ENCODE peak calls at places on chromosomes 6 and 20, in nine cellular contexts. Y, P, V, S, E, X, L, R and A are unnamed samples.

GRCh38 chr6:3579652-3580051 is 122.8 kb upstream of the SLC22A23 start:
- DNase-seq in Y (no peak), P (no peak), V (no peak), S (no peak), E (no peak), X (no peak), L (no peak), R (no peak), A (no peak)

GRCh38 chr20:45426621-45427020 is 10.7 kb downstream of the PIGT start:
- DNase-seq in Y (no peak), P (no peak), V (no peak), S (peak; percentile 17), E (no peak), X (no peak), L (no peak), R (no peak), A (no peak)

GRCh38 chr6:74925683-74926082 is 280.2 kb downstream of the COL12A1 start:
- DNase-seq in Y (no peak), P (no peak), V (no peak), S (no peak), E (no peak), X (no peak), L (peak; percentile 24), R (no peak), A (no peak)

GRCh38 chr20:40493071-40493470 is 196.0 kb downstream of the MAFB start:
- DNase-seq in Y (peak; percentile 33), P (peak; percentile 83), V (peak; percentile 17), S (peak; percentile 92), E (peak; percentile 71), X (no peak), L (no peak), R (no peak), A (peak; percentile 48)

GRCh38 chr6:16380220-16380809 is 141.9 kb downstream of the GMPR start:
- DNase-seq in Y (no peak), P (no peak), V (no peak), S (no peak), E (no peak), X (no peak), L (peak; percentile 28), R (no peak), A (no peak)

GRCh38 chr6:28769626-28770402 is 154.0 kb downstream of the TRIM27 start:
- DNase-seq in Y (no peak), P (peak; percentile 69), V (no peak), S (peak; percentile 53), E (peak; percentile 63), X (no peak), L (no peak), R (peak; percentile 73), A (no peak)

GRCh38 chr6:74455786-74456185 is 750.1 kb downstream of the COL12A1 start:
- DNase-seq in Y (no peak), P (no peak), V (no peak), S (no peak), E (no peak), X (no peak), L (no peak), R (no peak), A (no peak)

GRCh38 chr6:166862978-166863530 is 93.3 kb downstream of the RNASET2 start:
- DNase-seq in Y (no peak), P (no peak), V (no peak), S (no peak), E (no peak), X (no peak), L (no peak), R (no peak), A (no peak)

GRCh38 chr6:2674857-2675256 is 75.9 kb downstream of the MYLK4 start:
- DNase-seq in Y (no peak), P (no peak), V (no peak), S (no peak), E (no peak), X (no peak), L (no peak), R (no peak), A (no peak)

GRCh38 chr6:142551145-142551811 is 249.5 kb downstream of the ADGRG6 start:
- DNase-seq in Y (no peak), P (peak; percentile 7), V (no peak), S (peak; percentile 11), E (peak; percentile 21), X (no peak), L (no peak), R (peak; percentile 58), A (no peak)

GRCh38 chr6:158002951-158003853 is 21.5 kb downstream of the SYNJ2 start:
- DNase-seq in Y (peak; percentile 89), P (peak; percentile 84), V (no peak), S (peak; percentile 92), E (peak; percentile 95), X (no peak), L (peak; percentile 17), R (no peak), A (peak; percentile 87)

GRCh38 chr6:22099241-22099640 is 197.6 kb downstream of the PRL start:
- DNase-seq in Y (no peak), P (no peak), V (peak; percentile 19), S (no peak), E (no peak), X (no peak), L (no peak), R (no peak), A (no peak)

GRCh38 chr6:73766040-73766439 is 70.0 kb downstream of the CD109 start:
- DNase-seq in Y (no peak), P (no peak), V (no peak), S (no peak), E (no peak), X (no peak), L (peak; percentile 10), R (no peak), A (no peak)

GRCh38 chr6:151690768-151691562 is 116.5 kb upstream of the ESR1 start:
- DNase-seq in Y (no peak), P (peak; percentile 72), V (no peak), S (peak; percentile 50), E (peak; percentile 72), X (no peak), L (peak; percentile 83), R (no peak), A (no peak)

GRCh38 chr6:215335-216034 is 76.8 kb upstream of the DUSP22 start:
- DNase-seq in Y (no peak), P (peak; percentile 38), V (no peak), S (no peak), E (peak; percentile 25), X (no peak), L (peak; percentile 57), R (peak; percentile 89), A (no peak)

GRCh38 chr20:23404196-23404595 is 17.1 kb downstream of the NAPB start:
- DNase-seq in Y (no peak), P (peak; percentile 61), V (peak; percentile 16), S (peak; percentile 67), E (peak; percentile 67), X (no peak), L (no peak), R (peak; percentile 29), A (no peak)

GRCh38 chr6:153511896-153512496 is 380.9 kb upstream of the RGS17 start:
- DNase-seq in Y (no peak), P (peak; percentile 48), V (no peak), S (peak; percentile 59), E (peak; percentile 52), X (no peak), L (peak; percentile 32), R (peak; percentile 65), A (no peak)

GRCh38 chr20:39785252-39785917 is 823.2 kb downstream of the DHX35 start:
- DNase-seq in Y (no peak), P (no peak), V (no peak), S (no peak), E (no peak), X (no peak), L (no peak), R (no peak), A (no peak)

GRCh38 chr6:117072134-117072533 is 193.2 kb upstream of the VGLL2 start:
- DNase-seq in Y (no peak), P (peak; percentile 0), V (no peak), S (no peak), E (no peak), X (no peak), L (no peak), R (peak; percentile 50), A (no peak)

GRCh38 chr20:57047281-57048026 is 219.0 kb downstream of the BMP7 start:
- DNase-seq in Y (no peak), P (no peak), V (no peak), S (no peak), E (no peak), X (no peak), L (no peak), R (peak; percentile 58), A (no peak)
- TF ChIP-seq CTCF in Y (no peak), P (no peak), V (no peak), S (peak; percentile 49), E (no peak), X (peak; percentile 34), L (no peak), R (peak; percentile 65), A (peak; percentile 14)

GRCh38 chr6:46103437-46103836 is 26.4 kb upstream of the ENPP4 start:
- DNase-seq in Y (no peak), P (peak; percentile 28), V (no peak), S (no peak), E (no peak), X (no peak), L (no peak), R (peak; percentile 16), A (no peak)
- TF ChIP-seq CTCF in Y (no peak), P (peak; percentile 20), V (no peak), S (no peak), E (no peak), X (no peak), L (no peak), R (peak; percentile 14), A (no peak)

GRCh38 chr20:51089272-51089671 is 66.4 kb upstream of the KCNG1 start:
- DNase-seq in Y (no peak), P (no peak), V (no peak), S (no peak), E (no peak), X (no peak), L (no peak), R (no peak), A (no peak)
- TF ChIP-seq CTCF in Y (no peak), P (no peak), V (no peak), S (no peak), E (no peak), X (no peak), L (no peak), R (no peak), A (no peak)

DNA sequence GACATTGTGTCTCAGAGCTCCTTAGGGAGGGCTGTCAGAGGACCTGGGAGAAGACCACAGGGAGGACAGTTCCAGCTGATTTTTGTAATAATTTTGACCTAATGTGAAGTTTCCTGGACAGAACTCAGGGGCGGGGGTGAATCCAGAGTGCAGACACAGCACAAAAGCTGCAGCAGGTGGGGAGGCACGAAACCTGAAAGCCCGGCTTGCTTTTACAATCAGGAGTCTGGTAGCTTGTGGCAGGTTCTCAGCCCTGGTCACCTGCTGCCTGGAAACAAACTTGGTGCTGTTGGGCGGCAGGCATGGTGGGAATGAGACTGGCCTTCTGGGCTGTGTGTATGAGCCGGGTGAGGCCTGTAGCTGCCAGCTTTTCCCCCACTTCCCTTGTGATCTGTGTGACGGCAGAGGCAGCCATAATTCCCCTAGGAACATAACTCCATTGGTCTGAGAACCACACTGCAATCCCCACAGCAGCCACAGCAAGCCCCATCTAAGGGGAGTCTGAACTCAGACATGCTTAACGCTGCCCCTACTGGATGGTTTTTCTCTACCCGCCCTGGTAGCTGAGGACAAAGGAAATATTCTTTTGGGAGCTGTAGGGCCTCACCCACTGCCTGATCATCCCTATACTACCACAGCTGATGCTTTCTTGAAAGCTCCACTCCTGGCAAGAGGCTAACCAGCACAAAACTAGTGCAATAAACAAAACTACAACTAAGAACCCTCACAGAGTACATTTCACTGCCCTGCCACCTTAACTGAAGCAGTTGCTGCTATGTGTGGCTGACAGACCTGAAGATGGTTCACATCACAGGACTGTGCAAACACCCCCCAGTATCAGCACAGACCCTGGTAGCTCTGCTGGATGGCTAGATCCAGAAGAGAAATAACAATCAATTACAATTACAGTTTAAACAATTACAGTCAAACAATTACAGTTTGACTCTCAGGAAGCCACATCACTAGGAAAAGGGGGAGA is 1055.1 kb upstream of the GJE1 start:
- DNase-seq in Y (no peak), P (peak; percentile 26), V (no peak), S (peak; percentile 46), E (peak; percentile 33), X (no peak), L (peak; percentile 52), R (peak; percentile 47), A (no peak)
- TF ChIP-seq CTCF in Y (no peak), P (peak; percentile 26), V (no peak), S (peak; percentile 51), E (peak; percentile 7), X (peak; percentile 57), L (peak; percentile 37), R (peak; percentile 51), A (no peak)